ENCODE peak calls at places on chromosome 17, in nine cellular contexts. V, U, W, I, A, K, Z, F and N are unnamed samples.

GRCh38 chr17:63477471-63478440 is 895 bp downstream of the ACE start:
- DNase-seq in I (no peak), V (no peak), W (no peak), F (no peak), U (no peak), A (no peak), K (no peak), Z (no peak), N (no peak)

GRCh38 chr17:33506889-33507650 is 214.0 kb upstream of the ASIC2 start:
- DNase-seq in Z (no peak), F (no peak), U (no peak), V (no peak), A (no peak), K (no peak), W (no peak), I (no peak), N (no peak)

GRCh38 chr17:28828294-28829040 is 14.1 kb downstream of the FAM222B start:
- DNase-seq in U (no peak), W (no peak), A (no peak), Z (no peak), V (no peak), I (no peak), K (no peak), F (no peak), N (no peak)

GRCh38 chr17:48238933-48239602 is 131.5 kb downstream of the SNX11 start:
- DNase-seq in W (no peak), Z (no peak), V (no peak), F (no peak), U (no peak), K (no peak), A (no peak), I (no peak), N (no peak)

GRCh38 chr17:53148058-53148457 is 674.7 kb upstream of the KIF2B start:
- DNase-seq in W (no peak), U (no peak), A (no peak), I (no peak), Z (no peak), V (no peak), F (no peak), K (no peak), N (no peak)

GRCh38 chr17:82808921-82809905 is 30.6 kb downstream of the ZNF750 start:
- DNase-seq in V (no peak), A (no peak), U (no peak), K (no peak), Z (no peak), I (no peak), F (no peak), W (no peak), N (no peak)

GRCh38 chr17:35341465-35341992 is 31.9 kb downstream of the SLFN11 start:
- DNase-seq in Z (no peak), V (no peak), U (no peak), A (no peak), I (peak), W (peak), F (no peak), K (no peak), N (no peak)

GRCh38 chr17:58007781-58008706 is 998 bp upstream of the SRSF1 start:
- DNase-seq in W (peak), Z (no peak), U (no peak), K (no peak), F (no peak), A (no peak), I (no peak), V (peak), N (no peak)

GRCh38 chr17:31802502-31802901 is 56.5 kb downstream of the COPRS start:
- DNase-seq in U (peak), I (no peak), F (no peak), A (peak), Z (no peak), W (no peak), V (no peak), K (no peak), N (no peak)

GRCh38 chr17:37770631-37771518 is 26.0 kb upstream of the HNF1B start:
- DNase-seq in K (no peak), F (peak), V (peak), A (peak), Z (no peak), W (peak), U (peak), I (no peak), N (peak)

GRCh38 chr17:72560303-72561247 is 439.8 kb downstream of the SOX9 start:
- DNase-seq in F (peak), U (no peak), I (peak), A (no peak), Z (no peak), K (no peak), V (no peak), W (peak), N (peak)

GRCh38 chr17:67434061-67434525 is 57.0 kb downstream of the PITPNC1 start:
- DNase-seq in K (no peak), F (peak), Z (no peak), U (peak), A (no peak), I (peak), V (peak), W (peak), N (peak)

GRCh38 chr17:48746916-48747444 is 18.4 kb upstream of the HOXB13 start:
- DNase-seq in V (no peak), W (no peak), F (no peak), A (no peak), Z (no peak), K (no peak), U (no peak), I (no peak), N (no peak)

GRCh38 chr17:65297384-65297783 is 160.2 kb downstream of the RGS9 start:
- DNase-seq in U (no peak), K (no peak), V (no peak), Z (no peak), W (no peak), A (no peak), F (no peak), I (no peak), N (no peak)

GRCh38 chr17:81189670-81190530 is 23.9 kb upstream of the AATK start:
- DNase-seq in U (no peak), A (no peak), W (no peak), K (no peak), F (no peak), V (no peak), Z (no peak), I (no peak), N (peak)

GRCh38 chr17:64028874-64029464 is 8.5 kb upstream of the ICAM2 start:
- DNase-seq in W (peak), I (peak), V (peak), F (peak), Z (peak), A (peak), U (no peak), K (peak), N (peak)

GRCh38 chr17:31093866-31094599 is 744 bp upstream of the NF1 start:
- DNase-seq in K (no peak), U (no peak), V (no peak), W (no peak), I (no peak), F (no peak), Z (no peak), A (no peak), N (no peak)

GRCh38 chr17:8857919-8858318 is 9.6 kb downstream of the PIK3R6 start:
- DNase-seq in A (no peak), U (no peak), F (no peak), W (peak), V (no peak), Z (no peak), K (no peak), I (no peak), N (no peak)

GRCh38 chr17:36686123-36686669 is 84.8 kb downstream of the MRM1 start:
- DNase-seq in V (no peak), I (no peak), W (no peak), K (no peak), A (no peak), Z (no peak), U (no peak), F (no peak), N (peak)

GRCh38 chr17:83202002-83203000 is 122.9 kb downstream of the METRNL start:
- DNase-seq in V (peak), Z (no peak), I (no peak), F (no peak), W (peak), U (no peak), K (peak), A (no peak), N (no peak)

GRCh38 chr17:58006563-58006923 is 503 bp downstream of the SRSF1 start:
- DNase-seq in K (peak), U (peak), A (peak), W (peak), F (peak), V (peak), Z (peak), I (no peak), N (peak)